ENCODE peak calls at places on chromosomes 11 and 22, in ten cellular contexts. O is adrenal gland; Y is transverse colon; H is sigmoid colon; S is H1; Q is thoracic aorta; J is breast epithelium; F is CD8-positive, alpha-beta T cell; M is spleen; N is keratinocyte. C is an unnamed sample.

GRCh38 chr11:72226701-72227100 is 2.1 kb downstream of the INPPL1 start:
- DNase-seq in O (no peak), Y (no peak), H (no peak), S (no peak), Q (no peak), J (peak; percentile 14), F (no peak), M (peak; percentile 64), N (no peak), C (no peak)

GRCh38 chr11:86940122-86940777 is 14.9 kb downstream of the FZD4 start:
- DNase-seq in O (peak; percentile 65), Y (peak; percentile 26), H (peak; percentile 85), S (no peak), Q (no peak), J (peak; percentile 28), F (no peak), M (no peak), N (no peak), C (no peak)

GRCh38 chr11:7851391-7851790 is 54.6 kb upstream of the OR5P2 start:
- DNase-seq in O (no peak), Y (no peak), H (no peak), S (no peak), Q (no peak), J (no peak), F (no peak), M (no peak), N (no peak), C (no peak)

GRCh38 chr11:116581349-116581748 is 191.4 kb downstream of the BUD13 start:
- DNase-seq in O (no peak), Y (no peak), H (no peak), S (no peak), Q (no peak), J (no peak), F (no peak), M (no peak), N (no peak), C (no peak)

GRCh38 chr11:132445966-132446365 is 1075.6 kb downstream of the NTM start:
- DNase-seq in O (no peak), Y (no peak), H (no peak), S (no peak), Q (no peak), J (no peak), F (no peak), M (no peak), N (no peak), C (no peak)

GRCh38 chr11:29022676-29023075 is 914.5 kb downstream of the METTL15 start:
- DNase-seq in O (no peak), Y (no peak), H (no peak), S (no peak), Q (no peak), J (no peak), F (no peak), M (no peak), N (no peak), C (no peak)

GRCh38 chr11:12769834-12770345 is 95.7 kb downstream of the TEAD1 start:
- DNase-seq in O (no peak), Y (no peak), H (no peak), S (no peak), Q (no peak), J (no peak), F (no peak), M (no peak), N (peak; percentile 41), C (no peak)

GRCh38 chr22:22721681-22722309 is 77.4 kb downstream of the GGTLC2 start:
- DNase-seq in O (no peak), Y (no peak), H (no peak), S (no peak), Q (no peak), J (no peak), F (peak; percentile 31), M (no peak), N (no peak), C (no peak)

GRCh38 chr11:67491276-67492068 is 8.6 kb downstream of the AIP start:
- DNase-seq in O (no peak), Y (no peak), H (no peak), S (no peak), Q (no peak), J (no peak), F (no peak), M (no peak), N (no peak), C (no peak)

GRCh38 chr11:36452987-36453386 is 57.1 kb downstream of the TRAF6 start:
- DNase-seq in O (no peak), Y (no peak), H (no peak), S (no peak), Q (no peak), J (no peak), F (no peak), M (no peak), N (no peak), C (no peak)

DNA sequence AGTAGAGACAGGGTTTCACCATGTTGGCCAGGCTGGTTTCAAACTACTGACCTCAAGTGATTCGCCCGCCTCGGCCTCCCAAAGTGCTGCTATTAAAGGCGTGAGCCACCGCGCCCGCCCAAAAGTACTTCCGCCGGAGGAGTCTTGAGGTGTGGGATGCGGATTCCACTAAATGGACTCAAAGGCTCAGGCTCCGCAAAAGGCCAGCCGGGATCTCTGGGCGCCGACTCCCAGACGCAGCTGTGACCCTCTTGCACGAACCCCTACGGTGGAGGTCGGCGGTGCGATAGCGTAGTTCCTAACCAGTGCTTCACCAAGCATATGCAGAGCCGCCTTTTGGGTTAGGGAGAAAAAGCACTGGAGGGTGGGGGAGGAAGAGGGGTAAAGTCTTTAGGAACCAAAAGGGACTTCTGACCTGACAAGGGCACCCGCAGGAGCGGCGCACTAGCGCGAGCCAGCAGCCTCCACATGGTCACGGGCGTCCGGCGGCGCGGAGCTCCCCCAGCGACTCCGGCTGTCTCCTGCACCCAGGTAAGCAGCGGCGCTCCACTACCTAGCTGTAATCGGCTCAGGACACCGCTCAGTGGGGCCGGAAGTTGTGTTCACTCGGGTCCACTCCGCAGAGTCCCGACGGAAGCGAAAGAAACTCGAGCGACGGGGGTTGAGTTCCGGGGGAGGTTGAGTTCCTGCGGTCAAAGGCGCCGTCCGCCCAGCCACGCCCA is at the start of gene MRPL16:
- DNase-seq in O (peak; percentile 87), Y (peak; percentile 94), H (peak; percentile 92), S (peak; percentile 88), Q (peak; percentile 48), J (peak; percentile 85), F (peak; percentile 87), M (peak; percentile 95), N (peak; percentile 53), C (peak; percentile 93)
- TF ChIP-seq CTCF in O (peak; percentile 33), Y (no peak), H (no peak), S (peak; percentile 30), Q (no peak), J (peak; percentile 47), F (peak; percentile 35), M (peak; percentile 24), N (peak; percentile 41), C (no peak)

GRCh38 chr22:48644108-48644507 is 1183.6 kb downstream of the BRD1 start:
- DNase-seq in O (no peak), Y (no peak), H (no peak), S (no peak), Q (no peak), J (no peak), F (no peak), M (no peak), N (no peak), C (no peak)

GRCh38 chr22:48643066-48643731 is 1184.5 kb downstream of the BRD1 start:
- DNase-seq in O (no peak), Y (no peak), H (no peak), S (no peak), Q (no peak), J (no peak), F (no peak), M (no peak), N (no peak), C (peak; percentile 47)

GRCh38 chr22:48645766-48646165 is 1181.9 kb downstream of the BRD1 start:
- DNase-seq in O (no peak), Y (no peak), H (no peak), S (no peak), Q (no peak), J (no peak), F (no peak), M (no peak), N (no peak), C (no peak)

GRCh38 chr22:48646216-48646925 is 1181.3 kb downstream of the BRD1 start:
- DNase-seq in O (no peak), Y (no peak), H (no peak), S (no peak), Q (no peak), J (no peak), F (no peak), M (no peak), N (no peak), C (no peak)

DNA sequence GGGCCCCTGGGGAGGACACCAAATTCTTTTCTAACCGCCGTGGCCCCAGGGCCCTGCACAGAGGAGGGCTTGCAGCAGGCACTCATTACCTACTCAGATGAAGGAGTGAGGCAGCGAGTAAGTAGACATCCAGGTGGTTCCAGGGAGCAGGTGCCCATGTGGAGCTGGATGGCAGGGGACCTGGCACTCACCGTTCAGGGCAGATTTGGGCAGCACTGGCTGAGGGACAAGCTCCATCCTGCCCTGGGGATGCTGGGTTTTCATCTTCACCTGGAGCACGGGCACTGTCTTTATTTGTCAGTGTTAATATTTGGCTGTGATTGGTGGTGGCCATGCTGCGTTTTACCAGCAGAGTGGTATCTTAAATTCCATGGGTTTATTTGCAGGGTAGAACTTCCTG is 1182.7 kb downstream of the BRD1 start:
- DNase-seq in O (no peak), Y (no peak), H (no peak), S (no peak), Q (no peak), J (no peak), F (no peak), M (no peak), N (no peak), C (peak; percentile 46)
- H3K4me1 ChIP-seq in O (no peaks in the 10 kb centered on the region), Y (no peaks in the 10 kb centered on the region), H (no peaks in the 10 kb centered on the region), S (no peaks in the 10 kb centered on the region), Q (no peaks in the 10 kb centered on the region), J (no peaks in the 10 kb centered on the region), F (no peaks in the 10 kb centered on the region), M (no peaks in the 10 kb centered on the region), N (no peaks in the 10 kb centered on the region), C (no peaks in the 10 kb centered on the region)

GRCh38 chr11:876550-876949 is 33.9 kb downstream of the TSPAN4 start:
- DNase-seq in O (peak; percentile 91), Y (no peak), H (no peak), S (no peak), Q (no peak), J (no peak), F (no peak), M (peak; percentile 90), N (no peak), C (peak; percentile 62)
- H3K36me3 ChIP-seq in O (no peaks in the 10 kb centered on the region), Y (no peaks in the 10 kb centered on the region), H (no peaks in the 10 kb centered on the region), S (no peaks in the 10 kb centered on the region), Q (no peaks in the 10 kb centered on the region), J (no peaks in the 10 kb centered on the region), F (peaks cover 4% of the 10 kb centered on the region), M (peaks cover 9% of the 10 kb centered on the region), N (peaks cover 8% of the 10 kb centered on the region), C (no peaks in the 10 kb centered on the region)

GRCh38 chr11:11640152-11640551 is 18.3 kb upstream of the GALNT18 start:
- DNase-seq in O (no peak), Y (no peak), H (no peak), S (no peak), Q (no peak), J (no peak), F (no peak), M (no peak), N (no peak), C (no peak)

GRCh38 chr11:11636671-11637070 is 14.9 kb upstream of the GALNT18 start:
- DNase-seq in O (no peak), Y (no peak), H (no peak), S (no peak), Q (no peak), J (no peak), F (no peak), M (no peak), N (no peak), C (no peak)

GRCh38 chr11:11640996-11641395 is 19.2 kb upstream of the GALNT18 start:
- DNase-seq in O (no peak), Y (no peak), H (no peak), S (no peak), Q (no peak), J (no peak), F (no peak), M (no peak), N (no peak), C (no peak)

GRCh38 chr11:11641581-11641980 is 19.8 kb upstream of the GALNT18 start:
- DNase-seq in O (no peak), Y (no peak), H (no peak), S (no peak), Q (no peak), J (no peak), F (no peak), M (no peak), N (no peak), C (no peak)
- TF ChIP-seq CTCF in O (no peak), Y (no peak), H (no peak), S (no peak), Q (no peak), J (no peak), F (no peak), M (no peak), N (no peak), C (no peak)

C was measured in heart left ventricle.